ENCODE peak calls at places on chromosomes 4 and X, in six cellular contexts. One of them, this sample, is unnamed.

GRCh38 chr4:15695240-15695699 is 7.6 kb upstream of the BST1 start:
- DNase-seq in fibroblast of lung: peak; percentile 100
- DNase-seq in glutamatergic neuron: no peak
- DNase-seq in Calu3: peak; percentile 16
- DNase-seq in BJ: peak; percentile 86
- DNase-seq in CD8-positive, alpha-beta T cell: no peak
- DNase-seq in this sample: peak; percentile 73

GRCh38 chr4:132992686-132993085 is 156.4 kb upstream of the PCDH10 start:
- DNase-seq in CD8-positive, alpha-beta T cell: no peak
- DNase-seq in BJ: no peak
- DNase-seq in fibroblast of lung: no peak
- DNase-seq in Calu3: no peak
- DNase-seq in glutamatergic neuron: no peak
- DNase-seq in this sample: no peak

GRCh38 chr4:114364857-114365256 is 233.8 kb upstream of the UGT8 start:
- DNase-seq in fibroblast of lung: peak; percentile 97
- DNase-seq in CD8-positive, alpha-beta T cell: no peak
- DNase-seq in glutamatergic neuron: no peak
- DNase-seq in BJ: peak; percentile 77
- DNase-seq in Calu3: no peak
- DNase-seq in this sample: no peak

GRCh38 chrX:7107968-7108480 is 39.5 kb upstream of the STS start:
- DNase-seq in BJ: no peak
- DNase-seq in CD8-positive, alpha-beta T cell: no peak
- DNase-seq in Calu3: no peak
- DNase-seq in fibroblast of lung: no peak
- DNase-seq in glutamatergic neuron: no peak
- DNase-seq in this sample: no peak

GRCh38 chr4:174873931-174874330 is 44.2 kb upstream of the ADAM29 start:
- DNase-seq in fibroblast of lung: no peak
- DNase-seq in glutamatergic neuron: no peak
- DNase-seq in Calu3: peak; percentile 51
- DNase-seq in CD8-positive, alpha-beta T cell: no peak
- DNase-seq in BJ: no peak
- DNase-seq in this sample: no peak

GRCh38 chrX:20571611-20572010 is 304.9 kb upstream of the RPS6KA3 start:
- DNase-seq in BJ: no peak
- DNase-seq in fibroblast of lung: peak; percentile 2
- DNase-seq in CD8-positive, alpha-beta T cell: no peak
- DNase-seq in glutamatergic neuron: no peak
- DNase-seq in Calu3: no peak
- DNase-seq in this sample: no peak

GRCh38 chrX:49106930-49107329 is 16.6 kb downstream of the GPKOW start:
- DNase-seq in fibroblast of lung: peak; percentile 42
- DNase-seq in CD8-positive, alpha-beta T cell: no peak
- DNase-seq in glutamatergic neuron: peak; percentile 30
- DNase-seq in BJ: no peak
- DNase-seq in Calu3: peak; percentile 17
- DNase-seq in this sample: peak; percentile 4

GRCh38 chrX:37315511-37316248 is 33.5 kb upstream of the PRRG1 start:
- DNase-seq in glutamatergic neuron: no peak
- DNase-seq in CD8-positive, alpha-beta T cell: no peak
- DNase-seq in BJ: no peak
- DNase-seq in Calu3: no peak
- DNase-seq in fibroblast of lung: no peak
- DNase-seq in this sample: no peak

GRCh38 chr4:146342600-146343192 is 128.4 kb downstream of the REELD1 start:
- DNase-seq in BJ: no peak
- DNase-seq in glutamatergic neuron: no peak
- DNase-seq in fibroblast of lung: peak; percentile 22
- DNase-seq in CD8-positive, alpha-beta T cell: no peak
- DNase-seq in Calu3: peak; percentile 19
- DNase-seq in this sample: no peak

GRCh38 chr4:181364504-181364903 is 878.7 kb upstream of the TENM3 start:
- DNase-seq in CD8-positive, alpha-beta T cell: no peak
- DNase-seq in BJ: no peak
- DNase-seq in glutamatergic neuron: no peak
- DNase-seq in fibroblast of lung: peak; percentile 31
- DNase-seq in Calu3: no peak
- DNase-seq in this sample: no peak

GRCh38 chr4:9875516-9875915 is 94.1 kb downstream of the DRD5 start:
- DNase-seq in CD8-positive, alpha-beta T cell: no peak
- DNase-seq in glutamatergic neuron: no peak
- DNase-seq in Calu3: no peak
- DNase-seq in fibroblast of lung: no peak
- DNase-seq in BJ: no peak
- DNase-seq in this sample: no peak

GRCh38 chr4:40622913-40623312 is 6.8 kb downstream of the RBM47 start:
- DNase-seq in BJ: no peak
- DNase-seq in fibroblast of lung: peak; percentile 28
- DNase-seq in glutamatergic neuron: no peak
- DNase-seq in Calu3: peak; percentile 62
- DNase-seq in CD8-positive, alpha-beta T cell: no peak
- DNase-seq in this sample: no peak

GRCh38 chrX:103503853-103504207 is 15.5 kb downstream of the RAB40A start:
- DNase-seq in glutamatergic neuron: no peak
- DNase-seq in BJ: no peak
- DNase-seq in CD8-positive, alpha-beta T cell: no peak
- DNase-seq in fibroblast of lung: no peak
- DNase-seq in Calu3: no peak
- DNase-seq in this sample: no peak

GRCh38 chr4:180913750-180914149 is 1329.5 kb upstream of the TENM3 start:
- DNase-seq in Calu3: no peak
- DNase-seq in BJ: peak; percentile 82
- DNase-seq in glutamatergic neuron: no peak
- DNase-seq in CD8-positive, alpha-beta T cell: no peak
- DNase-seq in fibroblast of lung: peak; percentile 91
- DNase-seq in this sample: peak; percentile 63

GRCh38 chrX:119638725-119639471 is 32.7 kb upstream of the NKRF start:
- DNase-seq in BJ: no peak
- DNase-seq in CD8-positive, alpha-beta T cell: no peak
- DNase-seq in fibroblast of lung: no peak
- DNase-seq in Calu3: no peak
- DNase-seq in glutamatergic neuron: no peak
- DNase-seq in this sample: no peak

GRCh38 chrX:70262952-70263567 is 3.1 kb upstream of the P2RY4 start:
- DNase-seq in Calu3: peak; percentile 72
- DNase-seq in CD8-positive, alpha-beta T cell: no peak
- DNase-seq in fibroblast of lung: peak; percentile 18
- DNase-seq in glutamatergic neuron: peak; percentile 60
- DNase-seq in BJ: no peak
- DNase-seq in this sample: no peak

GRCh38 chr4:81061340-81061730 is 30.8 kb downstream of the BMP3 start:
- DNase-seq in glutamatergic neuron: no peak
- DNase-seq in BJ: no peak
- DNase-seq in fibroblast of lung: no peak
- DNase-seq in Calu3: no peak
- DNase-seq in CD8-positive, alpha-beta T cell: no peak
- DNase-seq in this sample: no peak

GRCh38 chrX:113059714-113060113 is 219.1 kb upstream of the AMOT start:
- DNase-seq in Calu3: no peak
- DNase-seq in glutamatergic neuron: no peak
- DNase-seq in fibroblast of lung: peak; percentile 58
- DNase-seq in BJ: no peak
- DNase-seq in CD8-positive, alpha-beta T cell: no peak
- DNase-seq in this sample: peak; percentile 35

GRCh38 chr4:10303291-10303690 is 153.9 kb downstream of the ZNF518B start:
- DNase-seq in Calu3: no peak
- DNase-seq in fibroblast of lung: no peak
- DNase-seq in CD8-positive, alpha-beta T cell: no peak
- DNase-seq in BJ: no peak
- DNase-seq in glutamatergic neuron: no peak
- DNase-seq in this sample: no peak

GRCh38 chrX:41530082-41530481 is 82.9 kb downstream of the NYX start:
- DNase-seq in glutamatergic neuron: no peak
- DNase-seq in CD8-positive, alpha-beta T cell: no peak
- DNase-seq in Calu3: no peak
- DNase-seq in BJ: no peak
- DNase-seq in fibroblast of lung: no peak
- DNase-seq in this sample: no peak

GRCh38 chr4:13495753-13496152 is 11.6 kb upstream of the RAB28 start:
- DNase-seq in glutamatergic neuron: no peak
- DNase-seq in BJ: no peak
- DNase-seq in CD8-positive, alpha-beta T cell: no peak
- DNase-seq in Calu3: no peak
- DNase-seq in fibroblast of lung: no peak
- DNase-seq in this sample: no peak

GRCh38 chr4:84852081-84852480 is 114.4 kb downstream of the WDFY3 start:
- DNase-seq in fibroblast of lung: peak; percentile 51
- DNase-seq in glutamatergic neuron: no peak
- DNase-seq in CD8-positive, alpha-beta T cell: no peak
- DNase-seq in BJ: no peak
- DNase-seq in Calu3: no peak
- DNase-seq in this sample: peak; percentile 18

GRCh38 chr4:113822555-113823290 is 61.2 kb upstream of the CAMK2D start:
- DNase-seq in CD8-positive, alpha-beta T cell: no peak
- DNase-seq in Calu3: no peak
- DNase-seq in BJ: no peak
- DNase-seq in glutamatergic neuron: no peak
- DNase-seq in fibroblast of lung: peak; percentile 43
- DNase-seq in this sample: no peak

GRCh38 chr4:2537011-2537830 is 774 bp downstream of the FAM193A start:
- DNase-seq in Calu3: peak; percentile 40
- DNase-seq in CD8-positive, alpha-beta T cell: peak; percentile 63
- DNase-seq in fibroblast of lung: peak; percentile 48
- DNase-seq in glutamatergic neuron: peak; percentile 70
- DNase-seq in BJ: no peak
- DNase-seq in this sample: no peak

GRCh38 chr4:118280501-118281218 is 72.1 kb downstream of the PRSS12 start:
- DNase-seq in Calu3: peak; percentile 58
- DNase-seq in glutamatergic neuron: peak; percentile 57
- DNase-seq in fibroblast of lung: peak; percentile 78
- DNase-seq in BJ: no peak
- DNase-seq in CD8-positive, alpha-beta T cell: peak; percentile 48
- DNase-seq in this sample: peak; percentile 59

GRCh38 chr4:154313004-154313587 is 178.5 kb downstream of the DCHS2 start:
- DNase-seq in BJ: no peak
- DNase-seq in Calu3: no peak
- DNase-seq in fibroblast of lung: no peak
- DNase-seq in CD8-positive, alpha-beta T cell: no peak
- DNase-seq in glutamatergic neuron: no peak
- DNase-seq in this sample: no peak

GRCh38 chrX:130539721-130540321 is 138.0 kb downstream of the RBMX2 start:
- DNase-seq in fibroblast of lung: peak; percentile 24
- DNase-seq in BJ: no peak
- DNase-seq in CD8-positive, alpha-beta T cell: peak; percentile 20
- DNase-seq in glutamatergic neuron: peak; percentile 45
- DNase-seq in Calu3: peak; percentile 50
- DNase-seq in this sample: peak; percentile 19

GRCh38 chrX:40104649-40105015 is 6.9 kb upstream of the BCOR start:
- DNase-seq in glutamatergic neuron: peak; percentile 46
- DNase-seq in CD8-positive, alpha-beta T cell: no peak
- DNase-seq in fibroblast of lung: peak; percentile 69
- DNase-seq in BJ: no peak
- DNase-seq in Calu3: peak; percentile 27
- DNase-seq in this sample: no peak

GRCh38 chr4:73735231-73735630 is 5.1 kb upstream of the CXCL8 start:
- DNase-seq in CD8-positive, alpha-beta T cell: no peak
- DNase-seq in fibroblast of lung: peak; percentile 56
- DNase-seq in Calu3: no peak
- DNase-seq in BJ: no peak
- DNase-seq in glutamatergic neuron: no peak
- DNase-seq in this sample: no peak

GRCh38 chr4:105145913-105146285 is 777 bp upstream of the TET2 start:
- DNase-seq in glutamatergic neuron: no peak
- DNase-seq in CD8-positive, alpha-beta T cell: peak; percentile 48
- DNase-seq in BJ: no peak
- DNase-seq in Calu3: peak; percentile 19
- DNase-seq in fibroblast of lung: peak; percentile 15
- DNase-seq in this sample: no peak

GRCh38 chr4:89439533-89439932 is 131.9 kb upstream of the GPRIN3 start:
- DNase-seq in Calu3: no peak
- DNase-seq in CD8-positive, alpha-beta T cell: no peak
- DNase-seq in fibroblast of lung: peak; percentile 51
- DNase-seq in BJ: no peak
- DNase-seq in glutamatergic neuron: no peak
- DNase-seq in this sample: no peak

GRCh38 chrX:155086961-155087735 is 15.8 kb downstream of the BRCC3 start:
- DNase-seq in glutamatergic neuron: no peak
- DNase-seq in Calu3: no peak
- DNase-seq in fibroblast of lung: no peak
- DNase-seq in CD8-positive, alpha-beta T cell: no peak
- DNase-seq in BJ: no peak
- DNase-seq in this sample: no peak

DNA sequence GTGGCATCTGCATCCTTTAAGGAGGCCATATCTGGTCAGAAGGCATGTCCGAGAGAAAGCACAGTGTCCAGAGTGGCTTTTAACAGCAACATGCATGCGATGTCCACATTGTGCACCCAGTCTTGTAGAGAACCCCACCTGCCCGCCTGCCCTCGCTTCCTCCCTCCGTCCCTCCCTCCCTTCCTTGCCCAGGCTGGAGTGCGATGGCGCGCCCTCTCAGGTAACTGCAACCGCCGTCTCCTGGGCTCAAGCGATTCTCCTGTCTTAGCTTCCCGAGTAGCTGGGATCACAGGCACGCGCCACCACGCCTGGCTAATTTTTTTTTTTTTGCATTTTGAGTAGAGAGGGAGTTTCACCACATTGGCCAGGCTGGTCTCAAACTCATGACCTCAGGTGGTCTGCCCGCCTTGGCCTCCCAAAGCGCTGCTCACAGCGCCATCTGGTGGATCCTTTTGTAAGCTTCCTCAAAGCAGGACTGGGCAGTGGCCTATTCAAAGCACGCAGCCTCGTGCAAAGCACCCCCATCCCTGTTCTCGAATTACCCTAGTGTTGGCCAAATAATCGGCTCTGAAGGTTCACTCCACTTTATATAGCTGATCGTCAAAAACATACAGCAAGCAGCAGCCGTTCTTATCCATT is 15.0 kb downstream of the BRCC3 start:
- DNase-seq in BJ: no peak
- DNase-seq in CD8-positive, alpha-beta T cell: peak; percentile 23
- DNase-seq in glutamatergic neuron: peak; percentile 38
- DNase-seq in Calu3: peak; percentile 38
- DNase-seq in fibroblast of lung: no peak
- DNase-seq in this sample: no peak
- TF ChIP-seq CTCF in BJ: peak; percentile 51
- TF ChIP-seq CTCF in CD8-positive, alpha-beta T cell: peak; percentile 31
- TF ChIP-seq CTCF in glutamatergic neuron: no peak
- TF ChIP-seq CTCF in Calu3: peak; percentile 57
- TF ChIP-seq CTCF in fibroblast of lung: peak; percentile 50
- TF ChIP-seq CTCF in this sample: peak; percentile 44

GRCh38 chr4:144646523-144647094 is 653 bp downstream of the HHIP start:
- DNase-seq in BJ: no peak
- DNase-seq in glutamatergic neuron: peak; percentile 71
- DNase-seq in CD8-positive, alpha-beta T cell: no peak
- DNase-seq in fibroblast of lung: peak; percentile 35
- DNase-seq in Calu3: peak; percentile 14
- DNase-seq in this sample: no peak
- TF ChIP-seq CTCF in BJ: peak; percentile 34
- TF ChIP-seq CTCF in glutamatergic neuron: no peak
- TF ChIP-seq CTCF in CD8-positive, alpha-beta T cell: no peak
- TF ChIP-seq CTCF in fibroblast of lung: peak; percentile 37
- TF ChIP-seq CTCF in Calu3: no peak
- TF ChIP-seq CTCF in this sample: peak; percentile 17

GRCh38 chr4:26192921-26193894 is 127.6 kb upstream of the RBPJ start:
- DNase-seq in CD8-positive, alpha-beta T cell: no peak
- DNase-seq in fibroblast of lung: no peak
- DNase-seq in BJ: no peak
- DNase-seq in glutamatergic neuron: no peak
- DNase-seq in Calu3: no peak
- DNase-seq in this sample: no peak
- TF ChIP-seq CTCF in CD8-positive, alpha-beta T cell: no peak
- TF ChIP-seq CTCF in fibroblast of lung: no peak
- TF ChIP-seq CTCF in BJ: no peak
- TF ChIP-seq CTCF in glutamatergic neuron: no peak
- TF ChIP-seq CTCF in Calu3: no peak
- TF ChIP-seq CTCF in this sample: no peak

GRCh38 chrX:142680038-142680437 is 345.7 kb upstream of the SPANXN4 start:
- DNase-seq in CD8-positive, alpha-beta T cell: no peak
- DNase-seq in fibroblast of lung: no peak
- DNase-seq in Calu3: no peak
- DNase-seq in BJ: no peak
- DNase-seq in glutamatergic neuron: no peak
- DNase-seq in this sample: no peak
- TF ChIP-seq CTCF in CD8-positive, alpha-beta T cell: no peak
- TF ChIP-seq CTCF in fibroblast of lung: no peak
- TF ChIP-seq CTCF in Calu3: no peak
- TF ChIP-seq CTCF in BJ: no peak
- TF ChIP-seq CTCF in glutamatergic neuron: no peak
- TF ChIP-seq CTCF in this sample: no peak